ENCODE peak calls at places on chromosomes 1 and 21, in eight cellular contexts. One of them, this sample, is unnamed.

GRCh38 chr1:193060938-193061337 is 1.5 kb downstream of the RO60 start:
- DNase-seq in endothelial cell of umbilical vein: peak
- DNase-seq in tibial nerve: no peak
- DNase-seq in right lobe of liver: no peak
- DNase-seq in A549: no peak
- DNase-seq in testis: peak
- DNase-seq in HCT116: no peak
- DNase-seq in lower leg skin: no peak
- DNase-seq in this sample: peak

GRCh38 chr1:67019600-67020136 is 34.3 kb downstream of the SLC35D1 start:
- DNase-seq in endothelial cell of umbilical vein: peak
- DNase-seq in tibial nerve: no peak
- DNase-seq in right lobe of liver: no peak
- DNase-seq in A549: no peak
- DNase-seq in testis: no peak
- DNase-seq in HCT116: no peak
- DNase-seq in lower leg skin: no peak
- DNase-seq in this sample: no peak

GRCh38 chr1:241828576-241828975 is 19.4 kb upstream of the EXO1 start:
- DNase-seq in endothelial cell of umbilical vein: no peak
- DNase-seq in tibial nerve: no peak
- DNase-seq in right lobe of liver: no peak
- DNase-seq in A549: no peak
- DNase-seq in testis: no peak
- DNase-seq in HCT116: no peak
- DNase-seq in lower leg skin: no peak
- DNase-seq in this sample: peak

GRCh38 chr1:198879711-198880306 is 241.0 kb downstream of the PTPRC start:
- DNase-seq in endothelial cell of umbilical vein: no peak
- DNase-seq in tibial nerve: no peak
- DNase-seq in right lobe of liver: no peak
- DNase-seq in A549: no peak
- DNase-seq in testis: no peak
- DNase-seq in HCT116: no peak
- DNase-seq in lower leg skin: no peak
- DNase-seq in this sample: no peak

GRCh38 chr1:178531897-178532296 is 19.0 kb downstream of the TEX35 start:
- DNase-seq in endothelial cell of umbilical vein: no peak
- DNase-seq in tibial nerve: no peak
- DNase-seq in right lobe of liver: no peak
- DNase-seq in A549: no peak
- DNase-seq in testis: no peak
- DNase-seq in HCT116: no peak
- DNase-seq in lower leg skin: no peak
- DNase-seq in this sample: no peak

GRCh38 chr21:45401916-45402900 is 2.8 kb upstream of the COL18A1 start:
- DNase-seq in endothelial cell of umbilical vein: no peak
- DNase-seq in tibial nerve: no peak
- DNase-seq in right lobe of liver: peak
- DNase-seq in A549: no peak
- DNase-seq in testis: no peak
- DNase-seq in HCT116: no peak
- DNase-seq in lower leg skin: no peak
- DNase-seq in this sample: no peak

GRCh38 chr1:175287377-175287776 is 94.8 kb upstream of the KIAA0040 start:
- DNase-seq in endothelial cell of umbilical vein: no peak
- DNase-seq in tibial nerve: no peak
- DNase-seq in right lobe of liver: no peak
- DNase-seq in A549: peak
- DNase-seq in testis: peak
- DNase-seq in HCT116: no peak
- DNase-seq in lower leg skin: no peak
- DNase-seq in this sample: no peak

GRCh38 chr21:30592140-30592539 is at the start of gene KRTAP6-3:
- DNase-seq in endothelial cell of umbilical vein: no peak
- DNase-seq in tibial nerve: no peak
- DNase-seq in right lobe of liver: no peak
- DNase-seq in A549: no peak
- DNase-seq in testis: no peak
- DNase-seq in HCT116: no peak
- DNase-seq in lower leg skin: no peak
- DNase-seq in this sample: no peak

GRCh38 chr1:108199231-108199657 is 899 bp downstream of the SLC25A24 start:
- DNase-seq in endothelial cell of umbilical vein: peak
- DNase-seq in tibial nerve: no peak
- DNase-seq in right lobe of liver: no peak
- DNase-seq in A549: peak
- DNase-seq in testis: peak
- DNase-seq in HCT116: peak
- DNase-seq in lower leg skin: no peak
- DNase-seq in this sample: no peak

GRCh38 chr1:44775078-44775929 is at the start of gene RPS8:
- DNase-seq in endothelial cell of umbilical vein: peak
- DNase-seq in tibial nerve: peak
- DNase-seq in right lobe of liver: peak
- DNase-seq in A549: peak
- DNase-seq in testis: peak
- DNase-seq in HCT116: peak
- DNase-seq in lower leg skin: peak
- DNase-seq in this sample: peak
- TF ChIP-seq POLR2A in endothelial cell of umbilical vein: peak
- TF ChIP-seq POLR2A in tibial nerve: peak
- TF ChIP-seq POLR2A in right lobe of liver: peak
- TF ChIP-seq POLR2A in A549: peak
- TF ChIP-seq POLR2A in testis: peak
- TF ChIP-seq POLR2A in HCT116: peak
- TF ChIP-seq POLR2A in lower leg skin: no peak
- TF ChIP-seq POLR2A in this sample: peak

GRCh38 chr1:219813344-219813743 is 115.0 kb downstream of the SLC30A10 start:
- DNase-seq in endothelial cell of umbilical vein: no peak
- DNase-seq in tibial nerve: no peak
- DNase-seq in right lobe of liver: no peak
- DNase-seq in A549: no peak
- DNase-seq in testis: no peak
- DNase-seq in HCT116: no peak
- DNase-seq in lower leg skin: no peak
- DNase-seq in this sample: no peak

GRCh38 chr1:219808790-219809189 is 119.6 kb downstream of the SLC30A10 start:
- DNase-seq in endothelial cell of umbilical vein: no peak
- DNase-seq in tibial nerve: no peak
- DNase-seq in right lobe of liver: no peak
- DNase-seq in A549: no peak
- DNase-seq in testis: no peak
- DNase-seq in HCT116: no peak
- DNase-seq in lower leg skin: no peak
- DNase-seq in this sample: no peak

GRCh38 chr1:219810451-219810850 is 117.9 kb downstream of the SLC30A10 start:
- DNase-seq in endothelial cell of umbilical vein: no peak
- DNase-seq in tibial nerve: no peak
- DNase-seq in right lobe of liver: no peak
- DNase-seq in A549: no peak
- DNase-seq in testis: peak
- DNase-seq in HCT116: no peak
- DNase-seq in lower leg skin: no peak
- DNase-seq in this sample: no peak

GRCh38 chr1:219812086-219812485 is 116.3 kb downstream of the SLC30A10 start:
- DNase-seq in endothelial cell of umbilical vein: no peak
- DNase-seq in tibial nerve: no peak
- DNase-seq in right lobe of liver: no peak
- DNase-seq in A549: no peak
- DNase-seq in testis: no peak
- DNase-seq in HCT116: no peak
- DNase-seq in lower leg skin: no peak
- DNase-seq in this sample: no peak

DNA sequence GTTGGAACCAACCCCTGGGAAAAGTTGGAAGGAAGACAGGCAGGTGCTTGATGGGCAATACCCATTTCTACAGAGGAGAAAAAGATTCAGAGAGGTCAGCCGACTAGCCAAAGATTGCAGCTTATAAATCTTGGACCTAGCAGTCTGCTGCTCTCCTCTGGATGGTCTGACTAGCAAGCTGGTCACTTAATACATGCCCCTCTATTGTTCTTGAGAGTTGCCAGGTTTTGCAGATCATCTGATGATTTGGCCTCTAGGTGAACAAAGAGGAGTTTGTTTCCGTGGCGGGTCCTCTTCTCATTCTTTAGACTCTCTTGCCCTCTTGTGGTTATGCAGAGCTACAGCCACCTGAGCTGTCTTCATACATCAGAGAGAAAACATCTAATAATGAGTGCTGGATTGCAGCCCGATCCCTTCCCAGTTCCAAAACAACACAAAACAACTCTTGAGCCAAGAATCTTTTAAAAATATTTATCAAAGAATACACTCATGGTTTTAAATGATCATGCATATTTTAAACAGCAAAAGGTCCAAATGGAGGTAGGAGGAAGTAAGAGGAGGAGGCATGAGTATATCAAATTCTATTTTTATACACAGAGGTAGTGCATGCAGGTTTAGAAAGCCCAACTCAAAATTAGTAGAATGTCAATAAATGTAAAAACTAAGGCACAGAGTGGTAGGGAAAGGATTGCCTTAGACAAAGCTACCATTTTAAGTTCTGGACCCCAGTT is 115.7 kb downstream of the SLC30A10 start:
- DNase-seq in endothelial cell of umbilical vein: peak
- DNase-seq in tibial nerve: no peak
- DNase-seq in right lobe of liver: no peak
- DNase-seq in A549: peak
- DNase-seq in testis: peak
- DNase-seq in HCT116: peak
- DNase-seq in lower leg skin: peak
- DNase-seq in this sample: peak
- TF ChIP-seq POLR2A in endothelial cell of umbilical vein: no peak
- TF ChIP-seq POLR2A in tibial nerve: no peak
- TF ChIP-seq POLR2A in right lobe of liver: no peak
- TF ChIP-seq POLR2A in A549: no peak
- TF ChIP-seq POLR2A in testis: no peak
- TF ChIP-seq POLR2A in HCT116: no peak
- TF ChIP-seq POLR2A in lower leg skin: no peak
- TF ChIP-seq POLR2A in this sample: no peak

DNA sequence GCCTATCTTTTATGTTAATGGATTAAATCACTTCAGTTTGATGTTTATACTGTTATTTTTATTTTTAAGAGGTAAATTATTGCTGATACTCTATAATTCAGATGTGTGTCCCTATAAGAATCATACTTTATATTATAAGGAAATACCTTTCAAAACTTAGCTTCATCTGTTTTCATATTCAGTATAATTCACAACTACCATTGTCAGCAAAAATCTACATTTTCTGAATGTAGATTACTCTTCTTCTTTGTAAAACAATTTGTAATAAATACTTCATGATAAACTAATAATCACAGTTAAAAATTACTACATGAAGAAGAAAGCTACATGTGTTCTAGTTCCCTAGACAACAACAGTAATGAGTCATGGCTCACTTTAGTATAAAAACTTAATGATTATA is 115.4 kb upstream of the SERTAD4 start:
- DNase-seq in endothelial cell of umbilical vein: no peak
- DNase-seq in tibial nerve: no peak
- DNase-seq in right lobe of liver: no peak
- DNase-seq in A549: no peak
- DNase-seq in testis: no peak
- DNase-seq in HCT116: no peak
- DNase-seq in lower leg skin: no peak
- DNase-seq in this sample: no peak
- TF ChIP-seq POLR2A in endothelial cell of umbilical vein: no peak
- TF ChIP-seq POLR2A in tibial nerve: no peak
- TF ChIP-seq POLR2A in right lobe of liver: no peak
- TF ChIP-seq POLR2A in A549: no peak
- TF ChIP-seq POLR2A in testis: no peak
- TF ChIP-seq POLR2A in HCT116: no peak
- TF ChIP-seq POLR2A in lower leg skin: no peak
- TF ChIP-seq POLR2A in this sample: no peak

GRCh38 chr1:212557739-212558664 is 50.6 kb upstream of the ATF3 start:
- DNase-seq in endothelial cell of umbilical vein: peak
- DNase-seq in tibial nerve: peak
- DNase-seq in right lobe of liver: peak
- DNase-seq in A549: no peak
- DNase-seq in testis: peak
- DNase-seq in HCT116: no peak
- DNase-seq in lower leg skin: peak
- DNase-seq in this sample: peak
- TF ChIP-seq POLR2A in endothelial cell of umbilical vein: no peak
- TF ChIP-seq POLR2A in tibial nerve: no peak
- TF ChIP-seq POLR2A in right lobe of liver: no peak
- TF ChIP-seq POLR2A in A549: no peak
- TF ChIP-seq POLR2A in testis: no peak
- TF ChIP-seq POLR2A in HCT116: no peak
- TF ChIP-seq POLR2A in lower leg skin: no peak
- TF ChIP-seq POLR2A in this sample: no peak

GRCh38 chr1:228391411-228392020 is 15.1 kb downstream of the TRIM11 start:
- DNase-seq in endothelial cell of umbilical vein: no peak
- DNase-seq in tibial nerve: no peak
- DNase-seq in right lobe of liver: no peak
- DNase-seq in A549: no peak
- DNase-seq in testis: no peak
- DNase-seq in HCT116: no peak
- DNase-seq in lower leg skin: no peak
- DNase-seq in this sample: no peak
- TF ChIP-seq POLR2A in endothelial cell of umbilical vein: no peak
- TF ChIP-seq POLR2A in tibial nerve: no peak
- TF ChIP-seq POLR2A in right lobe of liver: no peak
- TF ChIP-seq POLR2A in A549: no peak
- TF ChIP-seq POLR2A in testis: no peak
- TF ChIP-seq POLR2A in HCT116: no peak
- TF ChIP-seq POLR2A in lower leg skin: no peak
- TF ChIP-seq POLR2A in this sample: no peak

DNA sequence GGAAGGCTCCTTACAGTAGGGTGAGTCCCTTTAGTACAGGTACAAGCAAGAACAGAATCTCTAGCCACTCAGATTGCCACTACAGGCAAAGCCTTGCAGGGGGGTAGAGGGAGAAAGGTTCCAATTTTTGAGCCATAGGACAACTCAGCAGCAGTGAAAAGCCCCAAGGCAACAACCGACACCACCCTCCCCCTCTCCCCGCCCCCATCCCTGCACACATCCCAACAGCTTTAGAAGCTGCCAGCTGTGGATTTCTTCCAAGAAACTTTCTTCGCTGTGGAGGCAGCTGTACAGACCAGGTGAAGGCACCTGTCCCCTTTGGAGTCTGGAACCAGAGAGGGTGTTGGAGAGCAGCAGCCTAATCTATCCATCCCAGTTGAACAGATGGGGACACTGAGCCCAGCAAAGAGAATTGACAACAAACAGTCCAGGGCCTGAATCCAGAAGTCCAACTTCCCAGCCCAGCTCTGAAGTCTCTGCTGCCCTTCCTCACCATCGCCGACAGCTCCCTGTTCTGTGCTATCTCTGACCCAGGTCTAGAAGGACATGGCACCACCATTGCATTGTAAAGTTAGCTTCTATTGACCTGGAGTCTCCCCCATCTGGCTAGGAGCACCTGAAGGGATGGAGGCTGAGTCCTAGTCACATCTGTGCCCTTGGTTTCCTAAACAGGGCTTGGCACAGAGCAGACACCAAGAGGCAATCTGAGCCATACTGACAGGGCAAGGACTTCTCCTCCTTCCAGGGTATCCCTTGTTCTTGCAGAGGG is 2.2 kb downstream of the TENT5B start:
- DNase-seq in endothelial cell of umbilical vein: no peak
- DNase-seq in tibial nerve: no peak
- DNase-seq in right lobe of liver: no peak
- DNase-seq in A549: no peak
- DNase-seq in testis: no peak
- DNase-seq in HCT116: no peak
- DNase-seq in lower leg skin: no peak
- DNase-seq in this sample: no peak
- TF ChIP-seq POLR2A in endothelial cell of umbilical vein: no peak
- TF ChIP-seq POLR2A in tibial nerve: no peak
- TF ChIP-seq POLR2A in right lobe of liver: no peak
- TF ChIP-seq POLR2A in A549: no peak
- TF ChIP-seq POLR2A in testis: no peak
- TF ChIP-seq POLR2A in HCT116: no peak
- TF ChIP-seq POLR2A in lower leg skin: no peak
- TF ChIP-seq POLR2A in this sample: no peak